ENCODE peak calls at places on chromosomes 16 and 17, in ten cellular contexts. Z, M, H, P, C, L, O, N, Q and G are unnamed samples. For H3K36me3, the result is how much of the 10 kb centered on the place peaks cover.

GRCh38 chr17:32142857-32143524 is 689 bp downstream of the RHOT1 start:
- DNase-seq in Z (peak), M (peak), H (no peak), P (peak), C (peak), L (peak), O (peak), N (no peak), Q (peak), G (peak)

GRCh38 chr16:49439676-49440075 is 66.1 kb downstream of the C16orf78 start:
- DNase-seq in Z (no peak), M (no peak), H (no peak), P (no peak), C (no peak), L (no peak), O (no peak), N (no peak), Q (no peak), G (no peak)

GRCh38 chr17:33962857-33963655 is 292.0 kb upstream of the CCL2 start:
- DNase-seq in Z (no peak), M (no peak), H (no peak), P (no peak), C (no peak), L (no peak), O (no peak), N (no peak), Q (no peak), G (no peak)

GRCh38 chr16:75599452-75600277 is 23.4 kb downstream of the ADAT1 start:
- DNase-seq in Z (no peak), M (no peak), H (no peak), P (no peak), C (no peak), L (no peak), O (no peak), N (no peak), Q (no peak), G (no peak)

GRCh38 chr16:50167603-50168002 is 14.5 kb downstream of the TENT4B start:
- DNase-seq in Z (no peak), M (no peak), H (no peak), P (no peak), C (no peak), L (no peak), O (no peak), N (no peak), Q (no peak), G (no peak)

GRCh38 chr17:45355087-45355486 is 38.3 kb upstream of the MAP3K14 start:
- DNase-seq in Z (peak), M (no peak), H (no peak), P (no peak), C (no peak), L (no peak), O (peak), N (no peak), Q (no peak), G (no peak)

GRCh38 chr17:1467898-1468492 is 12.0 kb upstream of the CRK start:
- DNase-seq in Z (no peak), M (peak), H (no peak), P (peak), C (peak), L (no peak), O (peak), N (no peak), Q (no peak), G (no peak)

GRCh38 chr16:194516-194915 is 14.3 kb downstream of the HBQ1 start:
- DNase-seq in Z (no peak), M (no peak), H (no peak), P (no peak), C (no peak), L (no peak), O (no peak), N (no peak), Q (no peak), G (peak)

GRCh38 chr16:19696961-19697360 is 21.1 kb downstream of the KNOP1 start:
- DNase-seq in Z (no peak), M (no peak), H (no peak), P (no peak), C (no peak), L (no peak), O (no peak), N (no peak), Q (no peak), G (no peak)

GRCh38 chr16:12613131-12613991 is 190.3 kb downstream of the CPPED1 start:
- DNase-seq in Z (peak), M (no peak), H (no peak), P (peak), C (no peak), L (no peak), O (peak), N (no peak), Q (no peak), G (no peak)

GRCh38 chr17:64174686-64175456 is 44.9 kb upstream of the ERN1 start:
- DNase-seq in Z (peak), M (peak), H (no peak), P (no peak), C (no peak), L (peak), O (no peak), N (no peak), Q (no peak), G (no peak)

GRCh38 chr16:68786685-68787418 is 49.8 kb downstream of the CDH1 start:
- DNase-seq in Z (no peak), M (no peak), H (no peak), P (no peak), C (no peak), L (peak), O (peak), N (no peak), Q (no peak), G (no peak)

GRCh38 chr16:26214694-26215093 is 522.9 kb downstream of the HS3ST4 start:
- DNase-seq in Z (no peak), M (no peak), H (no peak), P (no peak), C (no peak), L (no peak), O (no peak), N (no peak), Q (no peak), G (no peak)

GRCh38 chr17:77504652-77505459 is 364.1 kb downstream of the SEC14L1 start:
- DNase-seq in Z (peak), M (no peak), H (no peak), P (no peak), C (no peak), L (peak), O (peak), N (no peak), Q (no peak), G (no peak)

GRCh38 chr17:79802736-79803420 is 6.0 kb upstream of the CBX8 start:
- DNase-seq in Z (peak), M (no peak), H (no peak), P (peak), C (peak), L (no peak), O (no peak), N (no peak), Q (no peak), G (no peak)

GRCh38 chr17:65061621-65062020 is 5.1 kb upstream of the GNA13 start:
- DNase-seq in Z (peak), M (no peak), H (no peak), P (peak), C (peak), L (no peak), O (no peak), N (no peak), Q (no peak), G (no peak)

GRCh38 chr17:1469231-1469852 is 13.3 kb upstream of the CRK start:
- DNase-seq in Z (peak), M (no peak), H (no peak), P (peak), C (peak), L (no peak), O (no peak), N (no peak), Q (no peak), G (peak)

GRCh38 chr17:18028684-18029540 is 10.1 kb downstream of the ATPAF2 start:
- DNase-seq in Z (peak), M (no peak), H (no peak), P (no peak), C (no peak), L (no peak), O (no peak), N (no peak), Q (no peak), G (no peak)

GRCh38 chr16:89562027-89562599 is 1.6 kb downstream of the RPL13 start:
- DNase-seq in Z (peak), M (no peak), H (no peak), P (no peak), C (no peak), L (no peak), O (no peak), N (no peak), Q (peak), G (no peak)

GRCh38 chr16:87921236-87921773 is 15.0 kb downstream of the CA5A start:
- DNase-seq in Z (no peak), M (no peak), H (no peak), P (no peak), C (no peak), L (peak), O (no peak), N (no peak), Q (peak), G (no peak)

GRCh38 chr16:87499189-87499486 is 6.3 kb upstream of the ZCCHC14 start:
- DNase-seq in Z (no peak), M (no peak), H (no peak), P (no peak), C (no peak), L (no peak), O (no peak), N (no peak), Q (no peak), G (no peak)

GRCh38 chr17:64781013-64781392 is 118.9 kb upstream of the SMURF2 start:
- DNase-seq in Z (no peak), M (no peak), H (no peak), P (peak), C (peak), L (no peak), O (no peak), N (no peak), Q (no peak), G (no peak)

GRCh38 chr17:82241183-82241925 is 12.5 kb downstream of the SLC16A3 start:
- DNase-seq in Z (no peak), M (peak), H (no peak), P (no peak), C (no peak), L (no peak), O (no peak), N (no peak), Q (peak), G (peak)

GRCh38 chr17:82241926-82242697 is 13.3 kb downstream of the SLC16A3 start:
- DNase-seq in Z (no peak), M (no peak), H (no peak), P (no peak), C (no peak), L (peak), O (no peak), N (no peak), Q (no peak), G (peak)

GRCh38 chr17:82243648-82244412 is 15.0 kb downstream of the SLC16A3 start:
- DNase-seq in Z (no peak), M (no peak), H (no peak), P (no peak), C (no peak), L (no peak), O (no peak), N (no peak), Q (no peak), G (peak)

GRCh38 chr17:82242977-82243647 is 14.3 kb downstream of the SLC16A3 start:
- DNase-seq in Z (no peak), M (peak), H (no peak), P (no peak), C (no peak), L (peak), O (peak), N (no peak), Q (peak), G (peak)

GRCh38 chr17:82242698-82242976 is 13.8 kb downstream of the SLC16A3 start:
- DNase-seq in Z (no peak), M (no peak), H (no peak), P (no peak), C (no peak), L (no peak), O (no peak), N (no peak), Q (no peak), G (no peak)
- H3K27ac ChIP-seq in Z (no peak), M (peak), H (peak), P (no peak), C (peak), L (peak), O (peak), N (no peak), Q (peak), G (peak)

GRCh38 chr17:82615084-82616020 is 32.9 kb downstream of the WDR45B start:
- DNase-seq in Z (peak), M (no peak), H (no peak), P (peak), C (peak), L (no peak), O (no peak), N (no peak), Q (no peak), G (no peak)
- H3K36me3 ChIP-seq in Z (half or more), M (half or more), H (under half), P (under half), C (under half), L (under half), O (under half), N (half or more), Q (half or more), G (under half)

DNA sequence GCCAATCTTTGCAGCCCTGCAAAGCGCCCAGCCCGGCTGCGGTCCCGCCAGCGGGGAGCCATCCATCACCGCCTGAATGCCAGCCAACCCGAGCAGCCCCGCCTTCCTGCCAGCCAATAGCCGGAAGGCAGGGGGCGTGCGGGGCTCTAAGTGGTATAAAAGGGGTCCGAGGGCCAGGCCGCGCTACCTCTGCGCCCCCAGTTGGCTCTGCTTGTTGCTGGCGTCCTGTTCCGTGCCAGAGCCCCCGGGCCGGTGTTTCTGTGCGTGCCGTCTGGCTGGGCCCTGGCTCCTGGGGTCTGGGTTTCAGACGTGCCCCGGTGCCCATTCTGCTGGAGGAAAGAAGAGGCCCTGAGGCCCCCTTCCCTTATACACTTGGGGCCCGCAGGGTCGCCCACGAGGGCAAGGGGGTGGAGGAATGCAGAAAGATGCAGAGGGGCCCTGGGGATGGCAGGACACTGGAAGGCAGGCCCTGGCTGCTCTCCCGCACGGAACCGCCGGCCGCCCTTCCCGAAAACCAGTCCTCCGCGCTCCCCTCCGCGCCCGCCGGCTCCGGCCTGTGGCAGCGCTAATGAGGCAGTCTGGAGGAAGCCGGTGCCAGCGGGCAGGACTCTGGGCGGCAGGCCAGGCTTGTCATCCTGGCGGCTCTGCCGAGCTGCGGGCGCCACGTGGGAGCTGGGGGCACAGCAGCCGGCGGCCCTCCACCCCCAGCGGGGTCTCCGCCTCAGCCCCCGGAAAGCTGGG is 14.0 kb downstream of the COPZ2 start:
- DNase-seq in Z (peak), M (peak), H (peak), P (peak), C (peak), L (peak), O (peak), N (peak), Q (peak), G (peak)
- H3K27ac ChIP-seq in Z (peak), M (peak), H (peak), P (no peak), C (no peak), L (no peak), O (no peak), N (peak), Q (peak), G (no peak)

DNA sequence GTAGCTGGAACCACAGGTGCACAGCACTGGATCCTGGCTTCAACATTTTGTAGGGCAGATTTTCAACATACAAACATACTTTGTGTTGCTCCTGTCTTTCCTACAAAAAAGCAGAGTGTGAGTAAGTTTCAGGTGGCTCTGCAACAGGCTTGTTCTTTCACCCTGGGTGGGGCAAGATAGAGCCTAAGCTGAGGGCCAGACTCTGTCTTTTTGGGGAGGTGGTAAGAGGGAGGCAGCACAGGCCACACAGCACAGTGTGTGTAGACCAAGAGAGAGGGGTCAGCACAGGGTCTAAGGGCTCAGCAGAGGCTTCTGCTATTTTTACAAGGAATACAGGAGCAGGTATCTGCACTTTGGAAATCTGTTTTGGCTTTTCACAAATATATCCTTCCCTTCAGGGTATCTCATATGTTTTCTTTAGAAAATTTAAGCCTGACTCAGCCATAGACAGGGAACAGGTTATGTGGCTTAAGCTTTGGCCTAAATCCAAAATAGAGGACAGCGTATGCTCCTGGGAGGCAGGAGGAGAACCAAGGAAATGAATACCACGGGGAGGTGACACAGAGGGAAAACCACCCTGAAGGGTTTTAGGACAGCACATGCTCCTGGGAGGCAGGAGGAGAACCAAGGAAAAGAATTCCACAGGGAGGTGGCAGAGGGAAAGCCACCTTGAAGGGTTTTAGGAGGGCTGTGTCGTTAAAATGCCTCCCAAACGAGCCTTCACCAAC is 21.6 kb downstream of the EMC8 start:
- DNase-seq in Z (no peak), M (no peak), H (no peak), P (no peak), C (no peak), L (no peak), O (no peak), N (no peak), Q (no peak), G (no peak)
- H3K36me3 ChIP-seq in Z (half or more), M (half or more), H (under half), P (under half), C (under half), L (under half), O (under half), N (under half), Q (half or more), G (under half)

DNA sequence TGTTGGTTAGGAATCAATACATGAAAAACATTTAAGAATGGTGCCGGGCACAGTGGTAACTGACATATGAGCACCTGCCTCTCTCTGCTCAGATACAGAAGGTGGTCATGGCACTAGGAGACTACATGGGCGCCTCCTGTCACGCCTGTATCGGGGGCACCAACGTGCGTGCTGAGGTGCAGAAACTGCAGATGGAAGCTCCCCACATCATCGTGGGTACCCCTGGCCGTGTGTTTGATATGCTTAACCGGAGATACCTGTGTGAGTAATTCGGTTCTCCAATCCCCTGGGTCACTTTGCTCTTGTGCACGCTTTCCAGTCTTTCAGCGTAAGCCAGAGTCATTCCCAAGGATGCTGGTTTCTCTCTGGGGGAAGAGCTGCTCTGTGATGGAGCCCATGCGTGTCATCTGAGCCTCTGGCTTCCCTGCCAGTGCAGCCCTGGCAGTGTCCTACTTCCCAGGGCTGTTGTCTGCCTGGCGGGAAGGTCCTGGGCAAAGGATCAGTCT is 3.0 kb upstream of the CD68 start:
- DNase-seq in Z (peak), M (no peak), H (no peak), P (no peak), C (no peak), L (no peak), O (no peak), N (no peak), Q (no peak), G (no peak)
- H3K27ac ChIP-seq in Z (peak), M (no peak), H (no peak), P (peak), C (no peak), L (no peak), O (peak), N (no peak), Q (peak), G (no peak)

DNA sequence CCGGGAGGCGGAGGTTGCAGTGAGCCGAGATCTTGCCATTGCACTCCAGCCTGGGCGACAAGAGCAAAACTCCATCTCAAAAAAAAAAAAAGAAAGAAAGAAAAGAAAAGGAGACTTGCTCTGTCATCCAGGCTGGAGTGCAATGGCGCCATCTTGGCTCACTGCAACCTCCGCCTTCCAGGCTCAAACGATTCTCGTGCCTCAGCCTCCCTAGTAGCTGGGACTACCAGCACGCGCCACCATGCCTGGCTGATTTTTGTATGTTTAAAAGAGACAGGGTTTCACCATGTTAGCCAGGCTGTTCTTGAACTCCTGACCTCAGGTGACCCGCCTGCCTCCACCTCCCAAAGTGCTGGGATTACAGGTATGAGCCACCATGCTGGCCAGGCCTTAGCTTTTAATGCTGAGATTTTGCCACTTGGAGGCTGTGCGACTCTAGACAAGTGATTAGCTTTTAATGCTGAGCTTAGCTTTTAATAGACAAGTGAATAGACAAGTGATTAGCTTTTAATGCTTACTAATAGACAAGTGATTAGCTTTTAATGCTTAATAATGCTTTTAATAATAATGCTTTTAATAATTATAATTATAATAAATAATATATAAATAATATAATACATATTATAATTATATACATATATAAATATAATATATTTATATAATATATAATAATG is 9.6 kb downstream of the LDAF1 start:
- DNase-seq in Z (no peak), M (no peak), H (no peak), P (no peak), C (no peak), L (no peak), O (no peak), N (no peak), Q (no peak), G (no peak)
- H3K36me3 ChIP-seq in Z (half or more), M (half or more), H (under half), P (under half), C (under half), L (under half), O (under half), N (under half), Q (half or more), G (under half)